ENCODE peak calls at places on chromosome 19, in four cellular contexts. H, M, D and F are unnamed samples.

GRCh38 chr19:12952488-12953455 is 4.3 kb downstream of the GADD45GIP1 start:
- DNase-seq in M (no peak), D (peak), H (peak), F (peak)

GRCh38 chr19:11018743-11019142 is 57.9 kb downstream of the SMARCA4 start:
- DNase-seq in D (no peak), M (no peak), H (no peak), F (no peak)

GRCh38 chr19:29620931-29621351 is 14.9 kb downstream of the POP4 start:
- DNase-seq in D (no peak), M (no peak), H (no peak), F (peak)

GRCh38 chr19:44903602-44904425 is 1.8 kb upstream of the APOE start:
- DNase-seq in D (peak), H (peak), M (no peak), F (peak)

GRCh38 chr19:47097396-47098217 is 16.0 kb downstream of the ZC3H4 start:
- DNase-seq in H (no peak), D (peak), M (peak), F (no peak)

GRCh38 chr19:31676271-31677004 is 327.2 kb upstream of the TSHZ3 start:
- DNase-seq in D (peak), H (no peak), M (peak), F (no peak)

GRCh38 chr19:46944918-46945628 is 74.6 kb upstream of the NPAS1 start:
- DNase-seq in H (no peak), D (peak), M (no peak), F (peak)

GRCh38 chr19:45251452-45252354 is 632 bp downstream of the MARK4 start:
- DNase-seq in H (no peak), M (no peak), D (no peak), F (no peak)

GRCh38 chr19:53596056-53596455 is 35.7 kb upstream of the DPRX start:
- DNase-seq in D (no peak), M (no peak), H (no peak), F (no peak)

GRCh38 chr19:19816679-19817078 is 4.9 kb downstream of the ZNF506 start:
- DNase-seq in M (no peak), H (no peak), D (no peak), F (no peak)

GRCh38 chr19:56149656-56150038 is 8.6 kb downstream of the ZNF444 start:
- DNase-seq in M (no peak), D (no peak), H (no peak), F (no peak)

GRCh38 chr19:11578342-11579142 is 1.1 kb upstream of the ACP5 start:
- DNase-seq in H (no peak), M (no peak), D (no peak), F (peak)

GRCh38 chr19:48735031-48735615 is 5.3 kb downstream of the RASIP1 start:
- DNase-seq in D (no peak), M (no peak), H (no peak), F (peak)

GRCh38 chr19:30090963-30091362 is 148.9 kb downstream of the URI1 start:
- DNase-seq in M (no peak), H (no peak), D (no peak), F (no peak)

GRCh38 chr19:37905936-37906867 is at the start of gene WDR87:
- DNase-seq in D (no peak), M (peak), H (peak), F (peak)

GRCh38 chr19:29084266-29084665 is 128.7 kb downstream of the UQCRFS1 start:
- DNase-seq in M (no peak), D (peak), H (peak), F (no peak)

GRCh38 chr19:12065100-12065538 is 588 bp downstream of the ZNF844 start:
- DNase-seq in D (peak), M (no peak), H (no peak), F (peak)

GRCh38 chr19:48807590-48808308 is 3.1 kb downstream of the BCAT2 start:
- DNase-seq in M (no peak), H (no peak), D (no peak), F (no peak)

DNA sequence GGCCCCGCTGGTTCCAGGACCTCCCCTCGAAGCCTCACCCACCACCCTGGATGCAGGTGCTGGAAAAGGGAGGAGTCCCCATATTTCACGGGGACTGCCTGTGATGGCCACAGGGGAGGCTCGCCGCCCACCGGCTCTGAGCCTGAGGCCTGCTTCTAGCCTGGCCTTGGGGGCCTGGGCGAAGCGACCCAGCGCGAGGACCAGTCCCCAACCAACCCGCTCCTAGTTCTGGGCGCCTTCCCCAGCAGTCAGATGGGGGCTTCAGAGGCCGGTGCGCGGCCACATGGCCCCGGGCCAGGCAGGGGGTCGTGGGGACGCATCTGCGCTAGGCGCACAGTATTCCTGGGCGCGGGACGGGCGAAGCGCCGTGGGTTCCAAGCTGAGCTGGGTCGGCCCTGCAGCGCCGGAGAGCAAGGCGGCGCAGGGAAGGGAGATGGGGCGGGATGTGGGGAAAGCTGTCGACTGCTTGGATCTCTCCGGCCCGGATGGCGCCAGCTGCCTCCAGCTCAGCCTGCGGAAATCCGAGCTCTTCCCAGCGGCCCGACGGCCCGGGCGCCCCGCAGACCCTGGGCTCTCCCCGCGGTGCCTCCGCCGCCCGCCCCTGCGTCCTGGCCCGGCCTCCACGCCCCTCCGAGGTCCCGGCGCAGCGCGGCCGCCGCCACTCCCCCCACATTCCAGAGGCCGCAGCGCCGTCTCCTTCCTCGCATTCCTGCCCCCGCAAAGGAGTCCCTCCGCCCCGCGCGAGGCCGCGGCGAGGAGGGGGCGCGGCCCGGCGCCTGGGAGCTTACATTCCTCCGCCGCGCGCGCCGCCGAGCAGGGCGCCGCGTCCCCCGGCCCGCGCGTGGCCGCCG is at the start of gene WTIP:
- DNase-seq in M (peak), D (peak), H (peak), F (peak)
- H3K4me3 ChIP-seq in M (peak), D (peak), H (peak), F (peak)

GRCh38 chr19:33299061-33299665 is 3.2 kb downstream of the CEBPA start:
- DNase-seq in M (no peak), D (no peak), H (no peak), F (no peak)
- H3K4me3 ChIP-seq in M (no peak), D (no peak), H (no peak), F (no peak)

DNA sequence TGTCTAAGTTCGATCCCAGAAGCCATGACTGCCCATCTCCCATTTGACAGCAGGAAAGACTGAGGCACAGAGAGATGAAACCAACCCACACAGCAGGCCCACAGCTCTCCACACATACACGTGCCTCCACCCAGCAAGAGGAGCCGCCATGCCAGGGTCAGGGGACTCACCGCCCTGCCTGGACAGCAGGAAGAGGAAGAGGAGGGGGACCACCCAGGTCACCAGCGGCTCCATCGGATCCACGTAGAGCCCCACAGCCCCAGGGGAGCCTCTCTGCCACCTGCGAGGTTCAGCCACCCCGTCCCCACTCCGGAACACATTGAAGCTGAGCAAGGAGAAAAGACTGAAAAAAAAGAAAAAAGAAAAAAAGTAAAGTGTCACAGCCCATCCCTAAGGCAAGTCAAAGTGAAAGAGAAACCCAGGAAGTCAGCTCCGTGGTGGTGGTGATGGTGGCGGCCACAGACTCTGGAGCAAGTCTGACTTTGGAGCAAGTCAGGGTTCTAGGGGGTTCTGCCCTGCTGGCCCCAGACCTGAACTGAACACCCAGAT is at the start of gene IL12RB1:
- DNase-seq in D (no peak), H (no peak), M (no peak), F (peak)
- H3K4me3 ChIP-seq in D (no peak), H (no peak), M (no peak), F (peak)

DNA sequence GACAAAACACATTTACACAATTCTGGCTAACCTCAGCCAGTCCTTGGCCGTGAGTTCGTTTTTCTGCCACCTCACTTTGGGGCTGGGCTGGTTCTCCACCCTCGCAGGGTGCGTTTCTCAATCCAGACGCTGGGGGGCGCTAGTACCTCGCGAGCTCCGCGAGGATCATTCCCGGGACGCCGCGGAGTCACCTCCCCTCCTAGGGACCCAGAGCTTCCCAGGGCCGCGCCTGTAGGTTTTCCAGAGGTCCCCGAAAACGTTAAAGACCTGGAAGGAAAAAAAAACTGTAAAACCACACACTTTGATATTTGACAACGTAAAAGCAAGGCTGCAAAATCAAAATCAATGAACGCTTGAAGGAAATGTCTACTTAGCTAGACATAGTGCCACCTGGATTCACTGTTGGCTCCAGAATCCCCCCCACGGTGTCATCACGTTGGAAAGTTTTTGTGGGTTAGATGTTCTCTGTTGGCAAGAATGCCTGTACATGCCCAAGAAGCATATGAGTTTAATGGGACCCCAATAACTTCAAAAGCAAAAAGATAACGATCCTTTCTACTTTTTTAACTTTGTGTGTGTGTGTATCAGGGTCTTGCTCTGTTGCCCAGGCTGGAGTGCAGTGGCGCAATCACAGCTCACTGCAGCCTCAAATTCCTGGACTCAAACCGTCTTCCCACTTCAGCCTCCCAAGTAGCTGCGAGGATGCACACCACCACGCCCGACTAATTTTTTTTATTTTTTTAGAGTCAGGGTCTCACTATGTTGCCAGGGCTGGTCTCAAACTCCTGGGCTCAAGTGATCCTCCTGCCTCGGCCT is 34.5 kb upstream of the TPM4 start:
- DNase-seq in M (peak), D (peak), H (peak), F (peak)
- H3K4me3 ChIP-seq in M (peak), D (peak), H (peak), F (peak)

DNA sequence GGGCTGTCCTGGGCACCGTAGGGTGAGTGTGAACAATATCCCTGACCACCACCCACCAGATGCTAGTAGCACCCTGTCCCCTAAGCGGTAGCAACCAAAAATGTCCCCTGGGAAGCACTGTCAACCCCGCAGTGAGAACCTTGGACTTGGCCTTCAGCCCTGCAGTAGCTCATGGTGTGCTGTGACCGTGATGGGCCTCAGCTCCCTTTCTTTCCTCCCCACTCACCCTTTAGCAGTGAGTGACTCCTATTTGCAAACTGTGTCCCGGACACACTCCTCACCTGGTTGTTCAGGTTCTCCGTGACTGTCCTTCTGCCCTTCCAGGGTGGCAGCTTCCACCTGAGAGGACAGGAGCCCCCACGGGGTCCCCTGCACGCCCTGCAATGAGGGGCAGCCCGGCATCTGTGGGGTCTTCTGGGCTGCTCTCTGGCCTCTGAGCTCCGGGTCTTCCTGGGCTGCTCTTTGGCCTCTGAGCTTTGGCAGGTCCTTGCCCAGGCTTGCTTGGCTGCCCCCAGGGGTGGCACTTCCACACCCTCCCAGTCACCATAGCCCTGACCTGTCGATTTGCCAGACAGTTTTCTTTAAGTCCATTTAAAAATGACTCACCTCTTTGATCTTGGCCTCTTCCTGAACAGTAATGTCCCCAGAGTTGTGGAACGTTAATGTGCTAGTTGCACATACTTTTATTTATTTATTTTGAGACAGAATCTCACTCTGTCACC is 3.8 kb downstream of the KDM4B start:
- DNase-seq in M (peak), D (peak), H (peak), F (peak)
- H3K4me3 ChIP-seq in M (peak), D (no peak), H (peak), F (no peak)

GRCh38 chr19:1437609-1438008 is 587 bp upstream of the RPS15 start:
- DNase-seq in H (no peak), D (no peak), M (no peak), F (no peak)
- H3K4me3 ChIP-seq in H (peak), D (no peak), M (no peak), F (peak)